ENCODE peak calls at places on chromosomes 13 and 19, in ten cellular contexts. G is natural killer cell, I is fibroblast of lung, V is AG10803, Z is glutamatergic neuron, W is psoas muscle, B is cardiac muscle cell, O is tibial nerve, E is activated B cell treated with CpG ODN at 0.5 μM for 24 hours, Q is BJ. A is an unnamed sample.

GRCh38 chr19:31054430-31054829 is 294.8 kb downstream of the TSHZ3 start:
- DNase-seq in G (no peak), I (peak), V (peak), Z (peak), W (no peak), B (peak), O (no peak), E (no peak), Q (no peak), A (peak)

GRCh38 chr13:47598340-47598911 is 402.6 kb downstream of the SUCLA2 start:
- DNase-seq in G (no peak), I (peak), V (peak), Z (no peak), W (no peak), B (no peak), O (no peak), E (no peak), Q (no peak), A (no peak)

GRCh38 chr13:23025848-23026608 is 154.8 kb upstream of the SGCG start:
- DNase-seq in G (no peak), I (no peak), V (no peak), Z (no peak), W (no peak), B (no peak), O (no peak), E (no peak), Q (no peak), A (no peak)

GRCh38 chr13:111275995-111276618 is 44.3 kb upstream of the TEX29 start:
- DNase-seq in G (no peak), I (no peak), V (no peak), Z (no peak), W (no peak), B (no peak), O (no peak), E (no peak), Q (no peak), A (no peak)

GRCh38 chr19:58097783-58098681 is at the start of gene ZSCAN18:
- DNase-seq in G (peak), I (peak), V (peak), Z (peak), W (peak), B (peak), O (peak), E (peak), Q (peak), A (peak)

GRCh38 chr19:3981736-3982681 is 3.3 kb downstream of the EEF2 start:
- DNase-seq in G (no peak), I (no peak), V (no peak), Z (no peak), W (peak), B (no peak), O (no peak), E (no peak), Q (no peak), A (no peak)

GRCh38 chr19:43672061-43672679 is 2.2 kb upstream of the PLAUR start:
- DNase-seq in G (no peak), I (no peak), V (no peak), Z (no peak), W (no peak), B (no peak), O (no peak), E (no peak), Q (no peak), A (no peak)

GRCh38 chr13:73001971-73002370 is 56.8 kb upstream of the KLF5 start:
- DNase-seq in G (no peak), I (no peak), V (no peak), Z (no peak), W (no peak), B (no peak), O (no peak), E (no peak), Q (no peak), A (no peak)

GRCh38 chr19:46573679-46574522 is 27.2 kb upstream of the CALM3 start:
- DNase-seq in G (no peak), I (no peak), V (no peak), Z (no peak), W (no peak), B (no peak), O (no peak), E (no peak), Q (no peak), A (no peak)

GRCh38 chr19:863305-863620 is 3.8 kb downstream of the CFD start:
- DNase-seq in G (no peak), I (no peak), V (no peak), Z (no peak), W (no peak), B (no peak), O (no peak), E (no peak), Q (no peak), A (no peak)

GRCh38 chr13:31032574-31033095 is 100.2 kb downstream of the TEX26 start:
- DNase-seq in G (no peak), I (peak), V (no peak), Z (no peak), W (no peak), B (no peak), O (no peak), E (no peak), Q (no peak), A (no peak)

GRCh38 chr13:42574435-42575311 is 721 bp downstream of the TNFSF11 start:
- DNase-seq in G (peak), I (no peak), V (no peak), Z (no peak), W (no peak), B (no peak), O (no peak), E (peak), Q (no peak), A (no peak)

GRCh38 chr19:50332014-50332263 is 2.8 kb upstream of the KCNC3 start:
- DNase-seq in G (no peak), I (no peak), V (no peak), Z (no peak), W (no peak), B (no peak), O (no peak), E (no peak), Q (no peak), A (no peak)

GRCh38 chr19:52957591-52957990 is 5.1 kb downstream of the ZNF816 start:
- DNase-seq in G (no peak), I (no peak), V (no peak), Z (no peak), W (no peak), B (no peak), O (no peak), E (no peak), Q (no peak), A (no peak)

GRCh38 chr13:99299545-99300341 is 7.5 kb downstream of the GPR183 start:
- DNase-seq in G (no peak), I (no peak), V (no peak), Z (no peak), W (no peak), B (no peak), O (no peak), E (no peak), Q (no peak), A (no peak)

GRCh38 chr13:33278923-33279322 is 6.6 kb downstream of the STARD13 start:
- DNase-seq in G (no peak), I (no peak), V (no peak), Z (no peak), W (no peak), B (no peak), O (no peak), E (no peak), Q (no peak), A (no peak)

GRCh38 chr13:113202912-113203311 is 5.6 kb downstream of the PCID2 start:
- DNase-seq in G (no peak), I (no peak), V (no peak), Z (no peak), W (no peak), B (no peak), O (no peak), E (no peak), Q (no peak), A (no peak)

GRCh38 chr19:53308339-53308811 is 25.2 kb upstream of the ZNF845 start:
- DNase-seq in G (no peak), I (no peak), V (no peak), Z (peak), W (no peak), B (peak), O (no peak), E (no peak), Q (no peak), A (peak)

GRCh38 chr19:8132858-8133458 is 16.4 kb downstream of the FBN3 start:
- DNase-seq in G (no peak), I (no peak), V (no peak), Z (no peak), W (no peak), B (no peak), O (no peak), E (no peak), Q (no peak), A (no peak)

GRCh38 chr19:8506402-8506957 is 4.0 kb upstream of the PRAM1 start:
- DNase-seq in G (no peak), I (no peak), V (no peak), Z (no peak), W (no peak), B (no peak), O (no peak), E (no peak), Q (no peak), A (no peak)

GRCh38 chr19:18086590-18087138 is at the start of gene IL12RB1:
- DNase-seq in G (peak), I (no peak), V (no peak), Z (no peak), W (no peak), B (no peak), O (no peak), E (peak), Q (no peak), A (peak)

GRCh38 chr13:71751074-71751473 is 115.9 kb downstream of the DACH1 start:
- DNase-seq in G (no peak), I (no peak), V (no peak), Z (no peak), W (no peak), B (no peak), O (no peak), E (no peak), Q (no peak), A (no peak)

GRCh38 chr13:112132142-112132541 is 65.2 kb downstream of the SOX1 start:
- DNase-seq in G (no peak), I (no peak), V (no peak), Z (no peak), W (no peak), B (no peak), O (no peak), E (no peak), Q (no peak), A (no peak)

GRCh38 chr13:111616203-111616602 is 295.8 kb downstream of the TEX29 start:
- DNase-seq in G (no peak), I (no peak), V (no peak), Z (no peak), W (no peak), B (no peak), O (no peak), E (no peak), Q (no peak), A (no peak)

GRCh38 chr19:33948651-33949335 is 152.1 kb downstream of the KCTD15 start:
- DNase-seq in G (no peak), I (no peak), V (no peak), Z (no peak), W (no peak), B (no peak), O (no peak), E (no peak), Q (no peak), A (no peak)

GRCh38 chr13:73224708-73225107 is 165.9 kb downstream of the KLF5 start:
- DNase-seq in G (no peak), I (peak), V (peak), Z (no peak), W (no peak), B (no peak), O (no peak), E (no peak), Q (peak), A (peak)

GRCh38 chr19:38670921-38671398 is 23.5 kb downstream of the ACTN4 start:
- DNase-seq in G (no peak), I (peak), V (peak), Z (no peak), W (no peak), B (peak), O (no peak), E (no peak), Q (no peak), A (no peak)

GRCh38 chr13:51297556-51297955 is 41.9 kb upstream of the SERPINE3 start:
- DNase-seq in G (no peak), I (no peak), V (no peak), Z (no peak), W (no peak), B (no peak), O (no peak), E (no peak), Q (no peak), A (no peak)
- TF ChIP-seq CTCF in G (no peak), I (no peak), V (no peak), Z (no peak), W (no peak), B (no peak), O (no peak), E (no peak), Q (no peak), A (no peak)

DNA sequence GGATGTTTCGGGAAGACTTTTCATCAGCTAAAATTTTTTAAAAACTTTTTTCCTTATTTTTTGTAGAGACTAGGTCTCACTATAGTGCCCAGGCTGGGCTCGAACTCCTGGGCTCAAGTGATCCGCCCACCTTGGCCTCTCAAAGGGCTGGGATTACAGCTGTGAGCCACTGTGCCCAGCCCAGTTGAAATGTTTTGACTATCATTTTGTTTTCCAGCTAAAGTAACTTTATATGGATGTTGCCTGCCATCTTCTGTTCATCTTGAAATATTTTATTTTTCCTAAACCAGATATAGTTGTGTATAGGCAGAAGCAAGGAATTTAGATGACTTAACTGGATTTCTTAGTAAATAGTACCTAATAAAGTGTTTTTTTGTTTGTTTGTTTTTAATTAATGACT is 7.0 kb downstream of the CAB39L start:
- DNase-seq in G (no peak), I (peak), V (peak), Z (no peak), W (peak), B (peak), O (peak), E (no peak), Q (no peak), A (no peak)
- TF ChIP-seq CTCF in G (no peak), I (no peak), V (peak), Z (no peak), W (no peak), B (no peak), O (peak), E (no peak), Q (peak), A (no peak)

DNA sequence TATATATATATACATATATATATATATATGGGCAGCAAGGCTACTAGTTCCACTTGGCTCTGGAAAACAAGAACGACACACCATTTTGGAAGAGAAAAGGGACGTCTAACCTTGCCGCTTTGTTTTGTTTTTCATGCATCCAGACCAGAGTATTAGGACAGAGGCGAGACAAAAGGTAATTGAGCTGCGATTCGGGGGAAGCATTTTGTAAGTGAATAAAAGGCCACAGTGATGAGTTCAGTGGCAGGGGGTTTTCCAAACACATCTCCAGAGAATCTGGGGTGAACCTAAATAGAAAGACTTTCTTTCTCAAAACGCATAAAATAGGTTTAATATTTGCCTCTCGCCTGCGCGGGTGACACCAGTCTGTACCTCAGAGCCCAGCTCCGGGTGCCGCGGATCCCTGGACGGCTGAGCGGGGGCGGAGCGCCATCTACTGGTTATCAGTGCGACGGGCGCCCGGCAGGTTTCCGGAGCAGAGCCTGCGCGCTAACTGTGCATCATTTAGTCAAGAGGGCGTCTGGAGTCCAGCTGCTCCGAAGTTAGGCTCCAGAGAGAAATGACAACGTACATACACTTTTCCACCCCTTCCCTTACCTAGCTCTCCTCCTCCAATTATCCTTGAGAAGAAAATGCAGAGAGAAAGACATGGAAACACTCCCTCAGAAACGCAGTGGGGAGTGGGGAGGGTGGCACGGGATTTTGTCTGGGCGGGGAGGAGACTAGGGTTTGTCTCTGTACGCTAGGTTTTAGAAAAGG is 262.3 kb downstream of the TBC1D4 start:
- DNase-seq in G (peak), I (peak), V (peak), Z (peak), W (peak), B (peak), O (peak), E (peak), Q (no peak), A (peak)
- TF ChIP-seq CTCF in G (peak), I (peak), V (peak), Z (peak), W (peak), B (peak), O (peak), E (peak), Q (peak), A (peak)

DNA sequence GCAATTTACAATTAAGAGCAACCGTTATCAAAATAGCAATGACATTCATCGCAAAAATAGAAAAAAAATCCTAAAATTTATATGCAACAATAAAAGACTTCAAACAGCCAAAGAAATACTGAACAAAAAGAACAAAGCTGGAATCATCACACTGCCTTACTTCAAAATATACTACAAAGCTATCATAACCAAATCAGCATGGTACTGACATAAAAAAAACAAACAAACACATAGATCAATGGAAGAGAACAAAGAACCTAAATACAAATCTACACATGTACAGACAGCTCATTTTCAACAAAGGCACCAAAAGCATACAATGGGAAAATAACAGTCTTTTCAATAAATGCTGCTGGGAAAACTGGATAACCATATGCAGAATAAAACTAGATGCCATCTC is 6.4 kb downstream of the ZNF562 start:
- DNase-seq in G (no peak), I (no peak), V (no peak), Z (no peak), W (no peak), B (no peak), O (no peak), E (no peak), Q (no peak), A (no peak)
- TF ChIP-seq CTCF in G (no peak), I (no peak), V (no peak), Z (no peak), W (no peak), B (no peak), O (no peak), E (no peak), Q (no peak), A (no peak)

GRCh38 chr19:20313894-20314293 is 146.9 kb downstream of the ZNF486 start:
- DNase-seq in G (no peak), I (no peak), V (no peak), Z (no peak), W (no peak), B (no peak), O (no peak), E (no peak), Q (no peak), A (no peak)

GRCh38 chr19:20321139-20321656 is 154.2 kb downstream of the ZNF486 start:
- DNase-seq in G (no peak), I (no peak), V (no peak), Z (no peak), W (no peak), B (no peak), O (no peak), E (no peak), Q (no peak), A (no peak)

GRCh38 chr19:20318616-20319015 is 151.6 kb downstream of the ZNF486 start:
- DNase-seq in G (no peak), I (no peak), V (no peak), Z (no peak), W (no peak), B (no peak), O (no peak), E (no peak), Q (no peak), A (no peak)

DNA sequence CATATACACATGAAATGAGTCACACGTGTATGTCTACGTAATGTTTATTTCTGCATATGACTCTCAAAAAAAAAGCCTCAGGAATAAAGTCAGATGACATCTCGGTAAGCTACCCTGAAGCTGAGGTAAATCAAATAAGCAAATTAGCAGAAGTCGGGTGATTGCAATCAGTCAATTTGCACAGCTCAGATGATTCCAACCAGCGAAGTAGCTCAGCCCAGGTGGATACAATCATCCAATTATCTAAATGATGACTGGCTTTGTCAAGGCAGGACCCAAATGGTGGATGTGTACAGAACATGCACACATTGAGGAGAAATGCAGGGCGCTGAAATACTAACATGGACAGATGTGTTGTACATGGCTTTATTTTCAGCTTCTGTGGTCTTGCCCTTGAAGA is 148.5 kb downstream of the ZNF486 start:
- DNase-seq in G (no peak), I (no peak), V (no peak), Z (no peak), W (no peak), B (no peak), O (no peak), E (no peak), Q (no peak), A (no peak)
- TF ChIP-seq CTCF in G (no peak), I (no peak), V (no peak), Z (no peak), W (no peak), B (no peak), O (no peak), E (no peak), Q (no peak), A (no peak)

GRCh38 chr19:48123907-48124675 is 13.5 kb upstream of the PLA2G4C start:
- DNase-seq in G (no peak), I (peak), V (peak), Z (no peak), W (no peak), B (no peak), O (no peak), E (no peak), Q (peak), A (no peak)
- TF ChIP-seq CTCF in G (no peak), I (peak), V (no peak), Z (no peak), W (no peak), B (peak), O (no peak), E (no peak), Q (peak), A (no peak)

GRCh38 chr13:49786609-49787008 is 5.9 kb downstream of the KPNA3 start:
- DNase-seq in G (no peak), I (no peak), V (no peak), Z (no peak), W (no peak), B (no peak), O (no peak), E (no peak), Q (no peak), A (no peak)

GRCh38 chr13:49789961-49790360 is 2.5 kb downstream of the KPNA3 start:
- DNase-seq in G (no peak), I (no peak), V (no peak), Z (no peak), W (no peak), B (no peak), O (no peak), E (no peak), Q (no peak), A (no peak)

GRCh38 chr13:49791753-49792549 is 531 bp downstream of the KPNA3 start:
- DNase-seq in G (peak), I (peak), V (peak), Z (peak), W (peak), B (peak), O (no peak), E (peak), Q (no peak), A (peak)

GRCh38 chr13:49792550-49793324 is at the start of gene KPNA3:
- DNase-seq in G (peak), I (peak), V (peak), Z (peak), W (peak), B (peak), O (peak), E (peak), Q (peak), A (peak)

GRCh38 chr13:49791214-49791752 is 1.2 kb downstream of the KPNA3 start:
- DNase-seq in G (no peak), I (peak), V (peak), Z (no peak), W (no peak), B (peak), O (no peak), E (no peak), Q (no peak), A (peak)
- TF ChIP-seq CTCF in G (no peak), I (no peak), V (no peak), Z (no peak), W (no peak), B (peak), O (no peak), E (no peak), Q (no peak), A (peak)

A was measured in DND-41.